ENCODE peak calls at places on chromosomes 16 and 17, in four cellular contexts. Z is foreskin fibroblast, P is GM12864, B is tibial nerve. K is an unnamed sample.

GRCh38 chr17:82751571-82752370 is at the start of gene TBCD:
- DNase-seq in P (peak), B (peak), Z (peak), K (peak)

GRCh38 chr16:2467301-2468141 is 3.6 kb upstream of the NTN3 start:
- DNase-seq in B (peak), Z (peak), P (no peak), K (peak)

GRCh38 chr17:79945591-79946255 is 89.9 kb downstream of the TBC1D16 start:
- DNase-seq in P (no peak), B (no peak), Z (no peak), K (no peak)

GRCh38 chr16:88597856-88598491 is 27.8 kb downstream of the ZC3H18 start:
- DNase-seq in Z (no peak), P (no peak), B (no peak), K (no peak)

GRCh38 chr17:1787301-1787902 is 25.5 kb downstream of the SERPINF1 start:
- DNase-seq in P (no peak), Z (peak), B (no peak), K (peak)

GRCh38 chr17:55717898-55718735 is 4.5 kb downstream of the TMEM100 start:
- DNase-seq in Z (no peak), P (no peak), B (peak), K (peak)

GRCh38 chr16:9012848-9013507 is 49.3 kb upstream of the USP7 start:
- DNase-seq in B (no peak), P (no peak), Z (no peak), K (no peak)

GRCh38 chr17:64051153-64051552 is 30.7 kb upstream of the ICAM2 start:
- DNase-seq in Z (no peak), B (no peak), P (no peak), K (no peak)

GRCh38 chr16:64088838-64089237 is 1033.0 kb downstream of the CDH11 start:
- DNase-seq in Z (no peak), P (no peak), B (no peak), K (no peak)

GRCh38 chr17:6386041-6386630 is 48.8 kb downstream of the AIPL1 start:
- DNase-seq in B (no peak), Z (no peak), P (no peak), K (no peak)

GRCh38 chr17:47210105-47210504 is 957 bp downstream of the MYL4 start:
- DNase-seq in P (no peak), Z (no peak), B (no peak), K (no peak)

GRCh38 chr17:76384987-76385891 is 830 bp downstream of the SPHK1 start:
- DNase-seq in P (no peak), Z (peak), B (no peak), K (peak)

GRCh38 chr17:76385892-76386786 is 1.7 kb downstream of the SPHK1 start:
- DNase-seq in Z (peak), P (no peak), B (peak), K (peak)

GRCh38 chr17:76388966-76389888 is 4.8 kb downstream of the SPHK1 start:
- DNase-seq in B (no peak), P (no peak), Z (no peak), K (no peak)

GRCh38 chr17:76384222-76384986 is at the start of gene SPHK1:
- DNase-seq in B (peak), P (no peak), Z (peak), K (peak)

GRCh38 chr17:76386966-76387765 is 2.8 kb downstream of the SPHK1 start:
- DNase-seq in Z (no peak), B (no peak), P (no peak), K (no peak)
- H3K4me3 ChIP-seq in Z (no peak), B (no peak), P (no peak), K (no peak)

DNA sequence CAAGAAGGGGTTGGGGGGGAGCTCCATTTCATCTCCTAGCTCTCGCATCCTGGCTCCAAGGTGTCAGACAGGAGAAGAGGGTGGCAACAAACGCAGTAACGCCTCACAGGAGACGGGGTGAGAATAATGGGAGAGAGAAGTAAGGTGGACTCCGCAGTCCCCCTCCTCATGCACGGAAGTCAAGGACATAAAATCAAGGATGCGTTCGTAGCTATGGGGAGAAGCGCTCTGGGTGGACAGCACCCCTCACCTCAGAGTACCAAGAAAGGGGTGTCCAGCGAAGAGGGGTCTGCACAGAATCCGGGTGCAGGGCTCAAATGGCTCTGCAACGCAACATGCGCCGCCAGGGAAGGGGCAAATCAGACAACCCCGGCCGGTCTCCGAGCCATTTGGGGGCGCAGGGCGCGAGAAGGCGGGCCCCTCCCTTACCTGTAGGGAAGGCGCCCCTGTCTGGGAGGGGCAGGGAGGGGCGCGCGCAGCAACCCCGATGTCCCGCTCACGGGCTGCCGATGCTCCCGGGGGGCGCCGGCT is 551 bp downstream of the HDAC5 start:
- DNase-seq in Z (no peak), P (no peak), B (no peak), K (no peak)
- TF ChIP-seq CTCF in Z (no peak), P (no peak), B (no peak), K (no peak)

GRCh38 chr17:42421479-42422332 is 1.4 kb downstream of the CAVIN1 start:
- DNase-seq in Z (peak), P (no peak), B (no peak), K (peak)

GRCh38 chr17:42424991-42425610 is 2.0 kb upstream of the CAVIN1 start:
- DNase-seq in Z (no peak), B (no peak), P (no peak), K (peak)

GRCh38 chr17:42423766-42424165 is 710 bp upstream of the CAVIN1 start:
- DNase-seq in P (no peak), B (no peak), Z (no peak), K (no peak)

GRCh38 chr17:42422412-42422957 is 571 bp downstream of the CAVIN1 start:
- DNase-seq in B (no peak), P (no peak), Z (no peak), K (no peak)

DNA sequence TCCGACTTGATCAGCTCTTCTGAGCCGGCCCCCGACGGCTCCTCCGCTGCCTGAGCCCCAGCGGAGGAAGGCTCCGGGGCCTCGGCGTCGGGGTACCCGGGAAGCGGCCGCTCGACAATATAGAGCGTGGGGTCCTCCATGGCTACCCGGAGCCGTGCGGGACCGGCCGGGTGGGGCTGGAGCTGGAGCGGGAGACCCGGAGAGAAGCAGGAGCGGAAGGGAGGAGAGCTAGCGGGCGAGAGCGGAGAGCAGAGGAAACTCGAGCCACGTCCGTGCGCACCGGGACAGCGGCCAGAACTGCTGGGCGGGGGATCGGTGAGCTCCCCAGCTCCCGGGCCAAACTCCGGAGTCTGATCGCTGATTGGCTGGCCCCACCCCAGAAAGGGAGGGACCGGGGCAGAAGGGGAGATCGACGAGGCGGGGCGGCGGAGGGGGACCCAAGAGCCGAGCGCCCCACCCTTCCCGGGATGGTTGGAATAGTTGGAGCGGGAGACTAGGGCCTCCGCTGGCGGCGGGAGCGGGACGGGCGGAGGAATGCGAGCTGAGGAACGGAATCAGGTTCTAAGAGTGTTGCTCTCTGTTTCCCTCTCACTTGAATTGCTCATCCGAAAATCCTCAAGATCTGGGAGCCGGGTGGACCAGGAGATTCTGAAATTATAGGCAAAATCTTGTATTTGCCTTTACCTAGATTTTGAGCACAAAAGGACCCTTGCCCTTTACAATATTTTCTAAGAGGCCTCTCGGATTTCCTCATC is at the start of gene CAVIN1:
- DNase-seq in B (peak), Z (peak), P (no peak), K (peak)
- H3K4me3 ChIP-seq in B (peak), Z (peak), P (peak), K (peak)

GRCh38 chr17:21214777-21215541 is 998 bp upstream of the TMEM11 start:
- DNase-seq in B (no peak), Z (no peak), P (no peak), K (peak)

GRCh38 chr17:21215935-21216334 is 2.0 kb upstream of the TMEM11 start:
- DNase-seq in Z (no peak), B (no peak), P (no peak), K (no peak)

GRCh38 chr17:21213491-21214014 is 408 bp downstream of the TMEM11 start:
- DNase-seq in B (no peak), P (no peak), Z (peak), K (no peak)

GRCh38 chr17:21213005-21213404 is 956 bp downstream of the TMEM11 start:
- DNase-seq in Z (no peak), B (no peak), P (no peak), K (no peak)

GRCh38 chr17:21214015-21214776 is at the start of gene TMEM11:
- DNase-seq in Z (peak), B (peak), P (peak), K (peak)
- TF ChIP-seq CTCF in Z (no peak), B (no peak), P (peak), K (no peak)

DNA sequence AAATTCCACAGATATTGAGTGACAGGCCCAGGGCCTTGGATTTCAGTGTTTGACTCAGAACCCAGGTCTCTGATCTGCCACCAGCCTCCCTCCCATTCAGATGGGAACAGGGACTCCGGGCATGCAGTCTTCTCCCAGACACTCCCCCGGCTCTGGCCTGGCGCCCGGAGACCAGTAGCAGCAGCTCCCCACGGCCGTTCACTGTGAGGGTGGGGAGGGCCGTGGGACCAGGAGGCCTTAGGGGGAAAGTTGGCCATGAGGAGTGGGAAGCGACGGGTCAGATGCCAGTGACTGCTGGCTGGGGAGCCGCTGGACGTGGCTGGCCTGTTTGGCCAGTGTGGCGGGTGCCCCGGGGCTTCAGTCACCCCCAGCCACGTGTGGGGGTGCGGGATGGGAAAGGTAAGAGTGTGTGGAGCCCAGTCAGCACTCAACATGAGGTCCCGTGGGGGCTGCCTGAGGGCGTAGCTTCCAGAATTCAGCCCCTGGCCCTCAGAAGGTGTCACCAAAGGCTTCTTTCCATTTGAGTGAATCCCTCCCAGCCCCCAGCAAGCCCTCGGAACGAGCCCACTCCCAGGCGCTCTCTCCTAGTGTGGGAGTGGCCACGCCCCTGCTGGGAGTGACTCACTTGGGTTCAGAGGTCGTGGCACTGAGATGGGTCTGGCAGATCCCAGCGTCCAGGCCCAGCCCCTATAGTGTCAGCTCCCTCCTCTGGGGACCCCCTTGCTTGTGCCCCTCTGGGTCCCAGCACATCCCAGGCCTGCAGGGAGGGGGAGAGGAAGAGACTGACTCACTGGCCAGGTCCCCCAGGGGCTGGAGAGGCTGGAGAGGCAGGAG is 309.4 kb downstream of the SEC14L1 start:
- DNase-seq in Z (peak), B (peak), P (no peak), K (peak)
- H3K4me3 ChIP-seq in Z (peak), B (peak), P (peak), K (peak)

GRCh38 chr17:39194089-39194984 is 3.1 kb downstream of the CACNB1 start:
- DNase-seq in B (no peak), P (no peak), Z (peak), K (peak)
- TF ChIP-seq CTCF in B (no peak), P (no peak), Z (peak), K (peak)